ENCODE peak calls at places on chromosomes 7 and 10, in four cellular contexts. One of them, this sample, is unnamed.

GRCh38 chr7:760006-760405 is 32.9 kb upstream of the PRKAR1B start:
- DNase-seq in GM12878: no peak
- DNase-seq in GM13976: no peak
- DNase-seq in left ventricle myocardium inferior: no peak
- DNase-seq in this sample: no peak

GRCh38 chr10:60661627-60662026 is 116.7 kb upstream of the CDK1 start:
- DNase-seq in GM12878: no peak
- DNase-seq in GM13976: no peak
- DNase-seq in left ventricle myocardium inferior: no peak
- DNase-seq in this sample: no peak

GRCh38 chr7:130273081-130273699 is 6.5 kb downstream of the CPA2 start:
- DNase-seq in GM12878: no peak
- DNase-seq in GM13976: peak; percentile 45
- DNase-seq in left ventricle myocardium inferior: no peak
- DNase-seq in this sample: no peak

GRCh38 chr10:79246209-79246581 is 101.1 kb upstream of the PPIF start:
- DNase-seq in GM12878: no peak
- DNase-seq in GM13976: no peak
- DNase-seq in left ventricle myocardium inferior: peak; percentile 80
- DNase-seq in this sample: no peak

GRCh38 chr10:51092402-51092801 is 18.1 kb downstream of the PRKG1 start:
- DNase-seq in GM12878: no peak
- DNase-seq in GM13976: no peak
- DNase-seq in left ventricle myocardium inferior: peak; percentile 80
- DNase-seq in this sample: no peak

GRCh38 chr7:25947669-25948516 is 204.1 kb upstream of the NFE2L3 start:
- DNase-seq in GM12878: peak; percentile 59
- DNase-seq in GM13976: no peak
- DNase-seq in left ventricle myocardium inferior: no peak
- DNase-seq in this sample: no peak

GRCh38 chr7:151452680-151453325 is 12.9 kb upstream of the CRYGN start:
- DNase-seq in GM12878: no peak
- DNase-seq in GM13976: peak; percentile 16
- DNase-seq in left ventricle myocardium inferior: no peak
- DNase-seq in this sample: no peak

GRCh38 chr10:93437000-93437945 is 44.9 kb downstream of the MYOF start:
- DNase-seq in GM12878: no peak
- DNase-seq in GM13976: no peak
- DNase-seq in left ventricle myocardium inferior: peak; percentile 69
- DNase-seq in this sample: no peak

GRCh38 chr7:21939136-21939857 is 6.4 kb downstream of the CDCA7L start:
- DNase-seq in GM12878: peak; percentile 82
- DNase-seq in GM13976: peak; percentile 77
- DNase-seq in left ventricle myocardium inferior: no peak
- DNase-seq in this sample: no peak

GRCh38 chr7:131383937-131384635 is 56.4 kb downstream of the MKLN1 start:
- DNase-seq in GM12878: no peak
- DNase-seq in GM13976: no peak
- DNase-seq in left ventricle myocardium inferior: no peak
- DNase-seq in this sample: no peak
- TF ChIP-seq CTCF in GM12878: no peak
- TF ChIP-seq CTCF in GM13976: no peak
- TF ChIP-seq CTCF in left ventricle myocardium inferior: no peak
- TF ChIP-seq CTCF in this sample: no peak

GRCh38 chr7:85705076-85705475 is 518.2 kb upstream of the SEMA3D start:
- DNase-seq in GM12878: no peak
- DNase-seq in GM13976: no peak
- DNase-seq in left ventricle myocardium inferior: no peak
- DNase-seq in this sample: no peak
- TF ChIP-seq CTCF in GM12878: no peak
- TF ChIP-seq CTCF in GM13976: no peak
- TF ChIP-seq CTCF in left ventricle myocardium inferior: no peak
- TF ChIP-seq CTCF in this sample: no peak

GRCh38 chr7:6589829-6590644 is at the start of gene INTS15:
- DNase-seq in GM12878: no peak
- DNase-seq in GM13976: peak; percentile 94
- DNase-seq in left ventricle myocardium inferior: peak; percentile 77
- DNase-seq in this sample: peak; percentile 88
- TF ChIP-seq CTCF in GM12878: peak; percentile 68
- TF ChIP-seq CTCF in GM13976: peak; percentile 92
- TF ChIP-seq CTCF in left ventricle myocardium inferior: peak; percentile 91
- TF ChIP-seq CTCF in this sample: peak; percentile 69

GRCh38 chr10:75402486-75403143 is 1.1 kb upstream of the ZNF503 start:
- DNase-seq in GM12878: no peak
- DNase-seq in GM13976: no peak
- DNase-seq in left ventricle myocardium inferior: peak; percentile 35
- DNase-seq in this sample: no peak

GRCh38 chr10:75403144-75404022 is 1.8 kb upstream of the ZNF503 start:
- DNase-seq in GM12878: no peak
- DNase-seq in GM13976: peak; percentile 45
- DNase-seq in left ventricle myocardium inferior: peak; percentile 30
- DNase-seq in this sample: no peak

GRCh38 chr10:75400769-75401568 is 595 bp downstream of the ZNF503 start:
- DNase-seq in GM12878: no peak
- DNase-seq in GM13976: peak; percentile 49
- DNase-seq in left ventricle myocardium inferior: peak; percentile 74
- DNase-seq in this sample: no peak

GRCh38 chr10:75400163-75400768 is 1.3 kb downstream of the ZNF503 start:
- DNase-seq in GM12878: no peak
- DNase-seq in GM13976: peak; percentile 47
- DNase-seq in left ventricle myocardium inferior: no peak
- DNase-seq in this sample: no peak

GRCh38 chr10:75401569-75402485 is at the start of gene ZNF503:
- DNase-seq in GM12878: peak; percentile 27
- DNase-seq in GM13976: peak; percentile 67
- DNase-seq in left ventricle myocardium inferior: peak; percentile 97
- DNase-seq in this sample: no peak
- TF ChIP-seq CTCF in GM12878: no peak
- TF ChIP-seq CTCF in GM13976: no peak
- TF ChIP-seq CTCF in left ventricle myocardium inferior: peak; percentile 54
- TF ChIP-seq CTCF in this sample: no peak

DNA sequence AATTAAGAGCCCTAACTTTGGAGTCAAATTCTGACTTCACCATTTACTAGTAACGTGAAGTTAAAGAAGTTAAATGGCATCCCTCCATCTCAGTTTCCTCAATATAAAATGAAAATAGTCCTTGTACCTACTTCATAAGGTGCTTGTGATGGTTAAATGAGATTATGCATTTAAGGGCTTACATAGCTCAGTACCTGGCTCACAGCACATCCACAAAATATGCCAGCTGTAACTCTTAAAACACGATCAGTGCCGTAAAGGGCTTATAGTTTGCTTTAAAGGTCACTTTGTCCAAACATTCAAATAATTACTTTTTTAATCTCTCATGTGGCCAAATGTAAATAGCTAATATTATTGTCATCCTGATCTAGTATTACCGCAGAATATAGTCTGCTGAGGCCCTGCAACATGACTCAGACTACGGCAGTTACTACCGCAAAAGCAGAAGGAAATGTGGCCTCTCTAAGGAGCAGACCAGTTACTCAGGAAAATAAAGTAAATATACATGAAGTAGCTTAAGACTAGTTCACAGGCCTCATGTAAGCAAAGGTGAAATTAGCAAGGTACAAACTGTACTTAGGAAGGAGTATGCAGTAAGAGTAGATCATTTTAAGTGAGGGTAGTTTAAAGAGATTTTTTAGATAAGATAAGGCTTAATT is 12.9 kb downstream of the CASP2 start:
- DNase-seq in GM12878: no peak
- DNase-seq in GM13976: no peak
- DNase-seq in left ventricle myocardium inferior: no peak
- DNase-seq in this sample: no peak
- TF ChIP-seq CTCF in GM12878: no peak
- TF ChIP-seq CTCF in GM13976: no peak
- TF ChIP-seq CTCF in left ventricle myocardium inferior: no peak
- TF ChIP-seq CTCF in this sample: no peak

GRCh38 chr7:135672560-135673359 is 10.4 kb downstream of the STMP1 start:
- DNase-seq in GM12878: no peak
- DNase-seq in GM13976: peak; percentile 54
- DNase-seq in left ventricle myocardium inferior: no peak
- DNase-seq in this sample: no peak
- TF ChIP-seq CTCF in GM12878: peak; percentile 82
- TF ChIP-seq CTCF in GM13976: peak; percentile 52
- TF ChIP-seq CTCF in left ventricle myocardium inferior: peak; percentile 84
- TF ChIP-seq CTCF in this sample: peak; percentile 72

This sample was measured in natural killer cell.